ENCODE peak calls at places on chromosomes 4 and X, in five cellular contexts. G is tibial nerve, Q is WERI-Rb-1, X is A673, P is PC-3. A is an unnamed sample.

GRCh38 chr4:113339430-113339813 is 290.0 kb downstream of the ANK2 start:
- DNase-seq in G (no peak), Q (no peak), X (peak; percentile 17), P (no peak), A (no peak)

GRCh38 chr4:26647523-26648224 is 63.8 kb downstream of the TBC1D19 start:
- DNase-seq in G (no peak), Q (no peak), X (no peak), P (no peak), A (no peak)

GRCh38 chrX:45513042-45513441 is 312.4 kb upstream of the DIPK2B start:
- DNase-seq in G (no peak), Q (no peak), X (peak; percentile 71), P (no peak), A (no peak)

GRCh38 chrX:30935985-30936384 is 46.9 kb upstream of the TAB3 start:
- DNase-seq in G (no peak), Q (peak; percentile 54), X (no peak), P (peak; percentile 36), A (peak; percentile 4)

GRCh38 chrX:40086569-40087335 is 11.0 kb downstream of the BCOR start:
- DNase-seq in G (no peak), Q (no peak), X (no peak), P (no peak), A (no peak)

GRCh38 chr4:119728692-119729593 is 100.3 kb upstream of the PDE5A start:
- DNase-seq in G (no peak), Q (no peak), X (no peak), P (peak; percentile 89), A (peak; percentile 61)

GRCh38 chr4:73499996-73500765 is 18.6 kb downstream of the AFM start:
- DNase-seq in G (no peak), Q (no peak), X (no peak), P (peak; percentile 45), A (peak; percentile 16)

GRCh38 chr4:156021298-156021697 is 67.6 kb upstream of the CTSO start:
- DNase-seq in G (no peak), Q (no peak), X (no peak), P (no peak), A (no peak)

GRCh38 chr4:55125763-55126541 is 557 bp upstream of the KDR start:
- DNase-seq in G (no peak), Q (no peak), X (peak; percentile 6), P (no peak), A (no peak)

GRCh38 chr4:185261971-185262370 is 52.6 kb downstream of the SNX25 start:
- DNase-seq in G (no peak), Q (no peak), X (no peak), P (no peak), A (no peak)

GRCh38 chrX:65866762-65867161 is 173.1 kb downstream of the VSIG4 start:
- DNase-seq in G (no peak), Q (no peak), X (no peak), P (no peak), A (no peak)

GRCh38 chrX:80817002-80817401 is 7.3 kb upstream of the BRWD3 start:
- DNase-seq in G (no peak), Q (no peak), X (peak; percentile 12), P (no peak), A (peak; percentile 25)

GRCh38 chrX:19545651-19546050 is 30.3 kb upstream of the MAP3K15 start:
- DNase-seq in G (no peak), Q (no peak), X (no peak), P (peak; percentile 5), A (no peak)

GRCh38 chr4:871484-871883 is 45.6 kb upstream of the CPLX1 start:
- DNase-seq in G (no peak), Q (no peak), X (no peak), P (no peak), A (no peak)

GRCh38 chr4:163048447-163048846 is 118.2 kb downstream of the NAF1 start:
- DNase-seq in G (no peak), Q (peak; percentile 65), X (peak; percentile 72), P (peak; percentile 51), A (peak; percentile 25)

GRCh38 chr4:158535130-158535614 is 13.5 kb downstream of the RXFP1 start:
- DNase-seq in G (no peak), Q (no peak), X (peak; percentile 10), P (peak; percentile 57), A (peak; percentile 67)

GRCh38 chrX:12480956-12481355 is 310.3 kb upstream of the PRPS2 start:
- DNase-seq in G (no peak), Q (no peak), X (no peak), P (no peak), A (peak; percentile 68)

GRCh38 chrX:2710041-2710471 is 19.0 kb downstream of the CD99 start:
- DNase-seq in G (no peak), Q (no peak), X (peak; percentile 87), P (peak; percentile 76), A (peak; percentile 93)

GRCh38 chrX:47643926-47644325 is 6.4 kb downstream of the ELK1 start:
- DNase-seq in G (no peak), Q (no peak), X (peak; percentile 65), P (peak; percentile 9), A (no peak)

GRCh38 chrX:118329179-118329578 is 16.7 kb upstream of the WDR44 start:
- DNase-seq in G (no peak), Q (no peak), X (no peak), P (no peak), A (no peak)

GRCh38 chr4:98664959-98665358 is 6.5 kb upstream of the TSPAN5 start:
- DNase-seq in G (no peak), Q (no peak), X (no peak), P (no peak), A (no peak)

GRCh38 chrX:30060718-30061117 is 154.6 kb upstream of the MAGEB2 start:
- DNase-seq in G (no peak), Q (no peak), X (peak; percentile 19), P (peak; percentile 47), A (no peak)

GRCh38 chrX:40671126-40671525 is 23.8 kb upstream of the CXorf38 start:
- DNase-seq in G (no peak), Q (no peak), X (no peak), P (no peak), A (no peak)

GRCh38 chrX:68685722-68686683 is 38.5 kb downstream of the STARD8 start:
- DNase-seq in G (no peak), Q (peak; percentile 17), X (peak; percentile 38), P (no peak), A (no peak)

GRCh38 chr4:13445841-13446790 is 38.0 kb downstream of the RAB28 start:
- DNase-seq in G (no peak), Q (peak; percentile 98), X (no peak), P (no peak), A (no peak)

GRCh38 chr4:86633854-86634253 is 39.7 kb downstream of the PTPN13 start:
- DNase-seq in G (no peak), Q (no peak), X (no peak), P (no peak), A (no peak)

GRCh38 chr4:61520688-61521160 is 320.6 kb downstream of the ADGRL3 start:
- DNase-seq in G (no peak), Q (no peak), X (no peak), P (peak; percentile 96), A (peak; percentile 91)

GRCh38 chr4:89295415-89295927 is 12.1 kb downstream of the GPRIN3 start:
- DNase-seq in G (no peak), Q (no peak), X (no peak), P (no peak), A (no peak)

GRCh38 chr4:37607018-37607417 is 79.2 kb downstream of the RELL1 start:
- DNase-seq in G (no peak), Q (no peak), X (no peak), P (no peak), A (no peak)

GRCh38 chr4:36243355-36244256 is 708 bp downstream of the ARAP2 start:
- DNase-seq in G (no peak), Q (no peak), X (peak; percentile 14), P (peak; percentile 47), A (peak; percentile 59)

DNA sequence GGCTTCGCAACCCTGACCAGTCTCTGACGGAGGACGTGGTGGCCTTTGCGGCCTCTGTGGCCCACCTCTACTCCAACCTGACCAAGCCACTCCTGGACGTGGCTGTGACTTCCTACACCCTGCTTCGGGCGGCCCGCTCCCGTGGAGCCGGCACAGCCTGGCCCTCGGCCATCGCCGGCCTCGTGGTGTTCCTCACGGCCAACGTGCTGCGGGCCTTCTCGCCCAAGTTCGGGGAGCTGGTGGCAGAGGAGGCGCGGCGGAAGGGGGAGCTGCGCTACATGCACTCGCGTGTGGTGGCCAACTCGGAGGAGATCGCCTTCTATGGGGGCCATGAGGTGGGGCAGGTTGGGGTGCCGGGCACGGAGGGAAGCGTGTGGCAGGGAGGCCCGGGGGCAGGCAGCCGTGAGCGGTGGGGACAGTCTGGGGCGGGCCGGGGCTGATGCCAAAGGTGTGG is 1.2 kb downstream of the ABCD1 start:
- DNase-seq in G (peak; percentile 21), Q (no peak), X (no peak), P (peak; percentile 12), A (no peak)
- H3K4me3 ChIP-seq in G (no peak overlapping the region), Q (no peak overlapping the region), X (no peak overlapping the region), P (peak overlapping the region; percentile 82), A (no peak overlapping the region)

GRCh38 chr4:44446191-44446590 is 2.4 kb downstream of the KCTD8 start:
- DNase-seq in G (no peak), Q (no peak), X (no peak), P (no peak), A (peak; percentile 15)

GRCh38 chr4:44447563-44448504 is 775 bp downstream of the KCTD8 start:
- DNase-seq in G (peak; percentile 12), Q (peak; percentile 70), X (no peak), P (peak; percentile 4), A (no peak)

GRCh38 chr4:44448548-44449443 is at the start of gene KCTD8:
- DNase-seq in G (peak; percentile 72), Q (peak; percentile 96), X (peak; percentile 92), P (peak; percentile 87), A (peak; percentile 62)

GRCh38 chr4:44446801-44447562 is 1.6 kb downstream of the KCTD8 start:
- DNase-seq in G (no peak), Q (peak; percentile 28), X (no peak), P (no peak), A (no peak)
- H3K27me3 ChIP-seq in G (no peaks in the 10 kb centered on the region), Q (peaks cover 4% of the 10 kb centered on the region), X (peaks cover 63% of the 10 kb centered on the region), P (no peaks in the 10 kb centered on the region), A (peaks cover 22% of the 10 kb centered on the region)

DNA sequence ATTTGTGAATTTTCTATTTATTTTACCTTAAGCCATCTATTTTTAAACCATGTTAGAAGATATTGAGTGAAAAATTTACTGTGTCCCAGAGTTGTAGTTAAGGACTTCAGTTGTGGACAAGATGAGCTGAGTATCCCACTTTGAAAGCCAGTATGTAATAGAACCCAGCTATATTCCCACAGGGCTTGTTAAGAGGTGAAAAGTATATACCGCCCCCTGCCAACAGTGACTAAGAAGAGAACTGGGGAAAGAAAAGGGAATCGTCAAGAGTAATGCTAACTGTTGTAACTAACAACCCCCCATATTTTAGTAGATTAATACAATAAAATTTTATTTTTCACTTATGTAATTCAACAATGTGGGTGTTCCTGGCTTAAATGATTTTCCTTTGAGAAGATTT is 250.3 kb upstream of the GIMD1 start:
- DNase-seq in G (no peak), Q (no peak), X (peak; percentile 83), P (no peak), A (peak; percentile 10)
- TF ChIP-seq CTCF in G (no peak), Q (no peak), X (peak; percentile 43), P (no peak), A (no peak)

GRCh38 chrX:48890934-48891401 is 6.6 kb downstream of the TIMM17B start:
- DNase-seq in G (no peak), Q (no peak), X (no peak), P (no peak), A (no peak)
- H3K4me3 ChIP-seq in G (peak overlapping the region; percentile 49), Q (peak overlapping the region; percentile 53), X (peak overlapping the region; percentile 55), P (peak overlapping the region; percentile 64), A (peak overlapping the region; percentile 50)

A was measured in bronchial epithelial cell.